ENCODE peak calls at places on chromosome 2, in seven cellular contexts. One of them, this sample, is unnamed.

GRCh38 chr2:232372231-232373208 is 6.0 kb upstream of the ALPP start:
- DNase-seq in HCT116: no peak
- DNase-seq in activated CD4-positive, alpha-beta T cell treated with anti-CD3 and anti-CD28 coated beads, Interleukin-2, amount 10 ng/mL, durations not matched to agents 7 days and 5 days: no peak
- DNase-seq in activated naive CD4-positive, alpha-beta T cell treated with anti-CD3 and anti-CD28 coated beads, Interleukin-2, amount 10 ng/mL, durations not matched to agents 7 days and 5 days: no peak
- DNase-seq in hypothalamus: no peak
- DNase-seq in endothelial cell: no peak
- DNase-seq in NCI-H1436: no peak
- DNase-seq in this sample: no peak

GRCh38 chr2:181022652-181023051 is 42.2 kb downstream of the UBE2E3 start:
- DNase-seq in activated CD4-positive, alpha-beta T cell treated with anti-CD3 and anti-CD28 coated beads, Interleukin-2, amount 10 ng/mL, durations not matched to agents 7 days and 5 days: no peak
- DNase-seq in HCT116: no peak
- DNase-seq in endothelial cell: no peak
- DNase-seq in activated naive CD4-positive, alpha-beta T cell treated with anti-CD3 and anti-CD28 coated beads, Interleukin-2, amount 10 ng/mL, durations not matched to agents 7 days and 5 days: no peak
- DNase-seq in hypothalamus: no peak
- DNase-seq in NCI-H1436: no peak
- DNase-seq in this sample: no peak

GRCh38 chr2:147082850-147083522 is 761.8 kb upstream of the ACVR2A start:
- DNase-seq in activated naive CD4-positive, alpha-beta T cell treated with anti-CD3 and anti-CD28 coated beads, Interleukin-2, amount 10 ng/mL, durations not matched to agents 7 days and 5 days: peak
- DNase-seq in activated CD4-positive, alpha-beta T cell treated with anti-CD3 and anti-CD28 coated beads, Interleukin-2, amount 10 ng/mL, durations not matched to agents 7 days and 5 days: peak
- DNase-seq in hypothalamus: no peak
- DNase-seq in HCT116: peak
- DNase-seq in endothelial cell: peak
- DNase-seq in NCI-H1436: peak
- DNase-seq in this sample: no peak

GRCh38 chr2:36835125-36835524 is 131.2 kb downstream of the STRN start:
- DNase-seq in hypothalamus: no peak
- DNase-seq in activated naive CD4-positive, alpha-beta T cell treated with anti-CD3 and anti-CD28 coated beads, Interleukin-2, amount 10 ng/mL, durations not matched to agents 7 days and 5 days: no peak
- DNase-seq in NCI-H1436: no peak
- DNase-seq in activated CD4-positive, alpha-beta T cell treated with anti-CD3 and anti-CD28 coated beads, Interleukin-2, amount 10 ng/mL, durations not matched to agents 7 days and 5 days: no peak
- DNase-seq in HCT116: no peak
- DNase-seq in endothelial cell: no peak
- DNase-seq in this sample: no peak

GRCh38 chr2:119801040-119801439 is 41.3 kb downstream of the PTPN4 start:
- DNase-seq in NCI-H1436: no peak
- DNase-seq in activated naive CD4-positive, alpha-beta T cell treated with anti-CD3 and anti-CD28 coated beads, Interleukin-2, amount 10 ng/mL, durations not matched to agents 7 days and 5 days: no peak
- DNase-seq in hypothalamus: no peak
- DNase-seq in activated CD4-positive, alpha-beta T cell treated with anti-CD3 and anti-CD28 coated beads, Interleukin-2, amount 10 ng/mL, durations not matched to agents 7 days and 5 days: no peak
- DNase-seq in HCT116: no peak
- DNase-seq in endothelial cell: no peak
- DNase-seq in this sample: no peak

GRCh38 chr2:134183679-134184078 is 70.2 kb upstream of the MGAT5 start:
- DNase-seq in HCT116: no peak
- DNase-seq in activated CD4-positive, alpha-beta T cell treated with anti-CD3 and anti-CD28 coated beads, Interleukin-2, amount 10 ng/mL, durations not matched to agents 7 days and 5 days: no peak
- DNase-seq in activated naive CD4-positive, alpha-beta T cell treated with anti-CD3 and anti-CD28 coated beads, Interleukin-2, amount 10 ng/mL, durations not matched to agents 7 days and 5 days: no peak
- DNase-seq in NCI-H1436: no peak
- DNase-seq in endothelial cell: no peak
- DNase-seq in hypothalamus: no peak
- DNase-seq in this sample: peak

GRCh38 chr2:231940795-231941194 is 14.6 kb upstream of the NPPC start:
- DNase-seq in activated naive CD4-positive, alpha-beta T cell treated with anti-CD3 and anti-CD28 coated beads, Interleukin-2, amount 10 ng/mL, durations not matched to agents 7 days and 5 days: no peak
- DNase-seq in activated CD4-positive, alpha-beta T cell treated with anti-CD3 and anti-CD28 coated beads, Interleukin-2, amount 10 ng/mL, durations not matched to agents 7 days and 5 days: no peak
- DNase-seq in HCT116: no peak
- DNase-seq in NCI-H1436: no peak
- DNase-seq in hypothalamus: no peak
- DNase-seq in endothelial cell: no peak
- DNase-seq in this sample: no peak

GRCh38 chr2:219270055-219270372 is 9.2 kb upstream of the DNAJB2 start:
- DNase-seq in activated CD4-positive, alpha-beta T cell treated with anti-CD3 and anti-CD28 coated beads, Interleukin-2, amount 10 ng/mL, durations not matched to agents 7 days and 5 days: no peak
- DNase-seq in hypothalamus: no peak
- DNase-seq in HCT116: no peak
- DNase-seq in activated naive CD4-positive, alpha-beta T cell treated with anti-CD3 and anti-CD28 coated beads, Interleukin-2, amount 10 ng/mL, durations not matched to agents 7 days and 5 days: no peak
- DNase-seq in NCI-H1436: no peak
- DNase-seq in endothelial cell: no peak
- DNase-seq in this sample: no peak

GRCh38 chr2:40346535-40347354 is 105.1 kb downstream of the SLC8A1 start:
- DNase-seq in HCT116: no peak
- DNase-seq in activated naive CD4-positive, alpha-beta T cell treated with anti-CD3 and anti-CD28 coated beads, Interleukin-2, amount 10 ng/mL, durations not matched to agents 7 days and 5 days: no peak
- DNase-seq in endothelial cell: no peak
- DNase-seq in NCI-H1436: no peak
- DNase-seq in hypothalamus: no peak
- DNase-seq in activated CD4-positive, alpha-beta T cell treated with anti-CD3 and anti-CD28 coated beads, Interleukin-2, amount 10 ng/mL, durations not matched to agents 7 days and 5 days: no peak
- DNase-seq in this sample: no peak

GRCh38 chr2:45331034-45331786 is 279.9 kb downstream of the SRBD1 start:
- DNase-seq in activated naive CD4-positive, alpha-beta T cell treated with anti-CD3 and anti-CD28 coated beads, Interleukin-2, amount 10 ng/mL, durations not matched to agents 7 days and 5 days: no peak
- DNase-seq in NCI-H1436: no peak
- DNase-seq in activated CD4-positive, alpha-beta T cell treated with anti-CD3 and anti-CD28 coated beads, Interleukin-2, amount 10 ng/mL, durations not matched to agents 7 days and 5 days: no peak
- DNase-seq in endothelial cell: no peak
- DNase-seq in hypothalamus: no peak
- DNase-seq in HCT116: no peak
- DNase-seq in this sample: no peak

This sample was measured in anterior cingulate cortex.